ENCODE peak calls at places on chromosome 19, in six cellular contexts. Z is K562, J is GM12891, A is HepG2, W is H1, F is GM12878. I is an unnamed sample.
A peak's percentile ranks its signal among the peaks of the same experiment; 100 is the strongest.

GRCh38 chr19:1183543-1184172 is 9.6 kb upstream of the SBNO2 start:
- DNase-seq in Z (no peak), J (no peak), A (peak; percentile 77), W (no peak), F (peak; percentile 66), I (no peak)

GRCh38 chr19:46621191-46622117 is 3.4 kb downstream of the PTGIR start:
- DNase-seq in Z (no peak), J (no peak), A (no peak), W (no peak), F (no peak), I (no peak)

GRCh38 chr19:34962281-34962944 is 1.6 kb downstream of the ZNF792 start:
- DNase-seq in Z (peak; percentile 62), J (no peak), A (peak; percentile 86), W (no peak), F (no peak), I (no peak)

GRCh38 chr19:21569497-21569870 is 64.1 kb downstream of the ZNF429 start:
- DNase-seq in Z (no peak), J (no peak), A (no peak), W (no peak), F (no peak), I (no peak)

GRCh38 chr19:47391510-47392223 is 27.7 kb downstream of the MEIS3 start:
- DNase-seq in Z (peak; percentile 85), J (peak; percentile 61), A (peak; percentile 58), W (peak; percentile 89), F (peak; percentile 12), I (peak; percentile 64)

GRCh38 chr19:742540-743075 is 8.3 kb upstream of the MISP start:
- DNase-seq in Z (no peak), J (no peak), A (no peak), W (no peak), F (no peak), I (no peak)

GRCh38 chr19:4304509-4305252 is at the start of gene FSD1:
- DNase-seq in Z (peak; percentile 96), J (peak; percentile 99), A (no peak), W (peak; percentile 39), F (no peak), I (peak; percentile 97)

GRCh38 chr19:50050406-50051223 is 24.8 kb downstream of the ZNF473 start:
- DNase-seq in Z (peak; percentile 84), J (peak; percentile 56), A (no peak), W (no peak), F (peak; percentile 23), I (peak; percentile 34)

GRCh38 chr19:44401108-44401786 is at the start of gene ZNF285:
- DNase-seq in Z (peak; percentile 91), J (peak; percentile 76), A (peak; percentile 84), W (peak; percentile 94), F (peak; percentile 1), I (peak; percentile 50)

GRCh38 chr19:46604781-46605355 is 3.7 kb downstream of the CALM3 start:
- DNase-seq in Z (peak; percentile 14), J (no peak), A (no peak), W (no peak), F (no peak), I (no peak)

GRCh38 chr19:4456566-4456842 is 1.1 kb downstream of the UBXN6 start:
- DNase-seq in Z (peak; percentile 42), J (peak; percentile 27), A (no peak), W (no peak), F (no peak), I (peak; percentile 26)

GRCh38 chr19:2039959-2040646 is 10.9 kb downstream of the MKNK2 start:
- DNase-seq in Z (peak; percentile 36), J (no peak), A (no peak), W (no peak), F (no peak), I (no peak)

GRCh38 chr19:4232614-4233281 is 3.4 kb downstream of the EBI3 start:
- DNase-seq in Z (no peak), J (no peak), A (no peak), W (no peak), F (no peak), I (no peak)

GRCh38 chr19:18023596-18024212 is 15.7 kb downstream of the ARRDC2 start:
- DNase-seq in Z (peak; percentile 51), J (no peak), A (no peak), W (no peak), F (no peak), I (no peak)

GRCh38 chr19:18017275-18018083 is 9.5 kb downstream of the ARRDC2 start:
- DNase-seq in Z (peak; percentile 6), J (no peak), A (no peak), W (no peak), F (no peak), I (no peak)

GRCh38 chr19:18027151-18027550 is 19.2 kb downstream of the ARRDC2 start:
- DNase-seq in Z (no peak), J (no peak), A (no peak), W (no peak), F (no peak), I (no peak)

GRCh38 chr19:18020212-18021067 is 12.5 kb downstream of the ARRDC2 start:
- DNase-seq in Z (peak; percentile 18), J (no peak), A (peak; percentile 51), W (no peak), F (no peak), I (no peak)

DNA sequence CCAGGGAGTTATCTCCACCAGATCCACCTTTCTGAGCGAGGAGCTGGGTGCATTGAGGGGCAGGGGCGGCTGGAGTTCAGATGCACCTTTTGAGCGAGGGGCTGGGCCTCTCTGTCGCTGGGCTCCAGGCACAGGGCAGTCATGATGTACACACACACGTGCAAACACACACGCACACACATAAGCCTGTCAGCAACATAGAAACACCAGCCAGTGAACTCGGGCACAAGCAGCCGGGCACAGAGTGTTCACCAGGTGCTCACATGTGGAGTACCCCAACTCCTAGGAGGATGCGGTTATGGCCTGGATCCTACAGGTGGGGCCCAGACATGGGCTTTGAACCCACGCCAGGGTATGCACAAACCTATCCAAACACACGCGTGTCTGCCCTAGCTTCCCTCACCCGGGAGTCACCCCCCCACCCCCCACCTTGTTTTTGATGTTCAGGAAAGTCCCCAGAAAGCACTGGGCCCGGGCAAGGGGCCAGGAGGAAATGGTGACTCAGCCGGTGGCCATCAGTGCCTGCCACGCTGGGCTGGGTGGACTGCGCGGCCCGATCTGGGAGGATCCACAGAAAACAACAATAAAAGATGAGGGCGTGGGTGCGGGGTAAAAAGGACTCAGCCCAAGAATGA is 13.3 kb downstream of the ARRDC2 start:
- DNase-seq in Z (peak; percentile 79), J (no peak), A (no peak), W (no peak), F (no peak), I (no peak)
- TF ChIP-seq TAF1 in Z (peak; percentile 15), J (no peak), A (no peak), W (no peak), F (no peak), I (no peak)

GRCh38 chr19:5844456-5845433 is 5.2 kb upstream of the FUT6 start:
- DNase-seq in Z (no peak), J (no peak), A (no peak), W (no peak), F (no peak), I (no peak)
- TF ChIP-seq POLR2A in Z (no peak), J (no peak), A (no peak), W (no peak), F (no peak), I (no peak)

GRCh38 chr19:40444181-40445005 is at the start of gene SERTAD3:
- DNase-seq in Z (peak; percentile 96), J (peak; percentile 93), A (peak; percentile 87), W (peak; percentile 85), F (peak; percentile 76), I (peak; percentile 97)
- TF ChIP-seq POLR2AphosphoS5 in Z (peak; percentile 73), J (peak; percentile 77), A (peak; percentile 91), W (peak; percentile 74), F (peak; percentile 83), I (peak; percentile 77)

GRCh38 chr19:8702350-8702749 is 3.8 kb upstream of the ACTL9 start:
- DNase-seq in Z (no peak), J (no peak), A (no peak), W (no peak), F (no peak), I (no peak)
- TF ChIP-seq TAF1 in Z (no peak), J (no peak), A (no peak), W (no peak), F (no peak), I (no peak)

DNA sequence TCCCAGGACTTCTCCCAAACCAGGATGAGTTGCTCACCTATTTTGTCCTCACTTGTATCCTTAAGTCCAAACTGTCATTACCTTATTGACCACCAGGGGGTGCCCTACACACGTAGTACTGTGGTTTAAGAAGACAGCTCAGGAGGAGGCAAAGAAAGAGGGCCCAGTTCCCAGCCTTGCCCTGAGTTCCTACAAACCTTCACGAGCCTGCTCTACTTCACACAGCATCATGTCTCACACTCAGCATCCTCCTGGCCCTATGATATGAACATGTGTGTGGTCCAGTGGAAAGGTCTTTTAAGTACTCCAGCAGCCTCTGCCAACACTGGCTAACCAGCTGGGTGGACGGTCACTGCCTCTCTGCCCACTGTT is 8.1 kb upstream of the ZNF784 start:
- DNase-seq in Z (peak; percentile 56), J (no peak), A (peak; percentile 88), W (no peak), F (peak; percentile 75), I (no peak)
- TF ChIP-seq POLR2A in Z (no peak), J (no peak), A (no peak), W (no peak), F (no peak), I (no peak)

GRCh38 chr19:38387550-38388309 is at the start of gene GGN:
- DNase-seq in Z (peak; percentile 91), J (peak; percentile 81), A (peak; percentile 49), W (peak; percentile 95), F (no peak), I (peak; percentile 83)

GRCh38 chr19:38386300-38386967 is 1.4 kb downstream of the GGN start:
- DNase-seq in Z (peak; percentile 48), J (no peak), A (no peak), W (no peak), F (no peak), I (no peak)

GRCh38 chr19:38388310-38389100 is at the start of gene SPRED3:
- DNase-seq in Z (peak; percentile 50), J (no peak), A (no peak), W (no peak), F (no peak), I (no peak)

GRCh38 chr19:38385804-38386257 is 2.0 kb downstream of the GGN start:
- DNase-seq in Z (peak; percentile 29), J (peak; percentile 70), A (no peak), W (no peak), F (no peak), I (no peak)

DNA sequence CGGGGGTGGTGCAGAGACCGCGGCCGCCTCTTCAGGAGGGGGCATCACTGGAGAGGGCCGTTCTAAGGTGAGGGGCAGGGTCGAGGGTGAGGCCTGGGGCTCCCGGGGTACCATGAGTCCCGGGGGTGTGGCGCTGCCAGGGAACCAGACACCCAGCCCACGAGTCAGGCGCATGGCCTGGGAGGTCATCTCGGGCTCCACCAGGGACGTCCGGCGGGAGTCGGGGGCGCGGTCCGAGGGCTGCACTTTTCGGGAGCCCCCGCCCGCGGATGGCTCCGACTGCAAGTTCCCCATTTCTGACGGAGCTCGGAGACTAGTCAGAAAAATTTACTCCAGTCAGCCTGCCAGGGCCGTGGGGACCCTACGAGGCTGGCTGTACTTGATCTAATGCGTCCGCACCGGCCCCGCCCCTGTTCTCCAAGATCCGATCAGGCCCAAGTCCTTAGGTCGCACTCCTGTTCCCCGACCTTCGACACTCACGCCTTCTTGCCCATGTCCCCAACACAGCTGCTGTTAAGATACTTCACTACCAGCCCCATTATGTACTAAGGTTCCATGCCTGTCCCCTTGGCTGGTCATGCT is 775 bp downstream of the GGN start:
- DNase-seq in Z (peak; percentile 42), J (no peak), A (no peak), W (no peak), F (no peak), I (no peak)
- TF ChIP-seq POLR2AphosphoS5 in Z (peak; percentile 31), J (no peak), A (no peak), W (no peak), F (no peak), I (no peak)

I was measured in GM12892.